ENCODE peak calls at places on chromosomes 1 and 21, in nine cellular contexts. L, N, H, O, G, Z, P, E and Q are unnamed samples.
A peak's percentile ranks its signal among the peaks of the same experiment; 100 is the strongest.

GRCh38 chr1:106659490-106660244 is 396.8 kb upstream of the PRMT6 start:
- DNase-seq in P (no peak), Z (no peak), E (no peak), H (no peak), N (no peak), O (no peak), L (no peak), G (peak; percentile 34), Q (no peak)

GRCh38 chr21:8997011-8997440 is 1524.4 kb upstream of the TPTE start:
- DNase-seq in G (no peak), P (no peak), N (no peak), O (no peak), H (no peak), E (no peak), Z (no peak), L (no peak), Q (no peak)

GRCh38 chr21:46322351-46323226 is 1.1 kb downstream of the C21orf58 start:
- DNase-seq in H (no peak), L (peak; percentile 47), P (no peak), Z (peak; percentile 38), E (no peak), N (peak; percentile 56), O (peak; percentile 77), G (peak; percentile 27), Q (no peak)

GRCh38 chr1:87869563-87869962 is 540.9 kb downstream of the LMO4 start:
- DNase-seq in H (no peak), G (peak; percentile 84), L (peak; percentile 78), N (no peak), E (no peak), O (peak; percentile 87), P (no peak), Z (no peak), Q (no peak)

GRCh38 chr21:32772281-32773047 is 909 bp upstream of the PAXBP1 start:
- DNase-seq in H (no peak), O (peak; percentile 72), L (peak; percentile 20), N (no peak), E (peak; percentile 34), P (no peak), Z (peak; percentile 74), G (peak; percentile 24), Q (peak; percentile 44)

GRCh38 chr1:31723828-31724359 is 20.1 kb upstream of the COL16A1 start:
- DNase-seq in P (no peak), L (peak; percentile 75), E (peak; percentile 61), Z (peak; percentile 68), O (peak; percentile 88), G (peak; percentile 84), N (no peak), H (no peak), Q (peak; percentile 74)

GRCh38 chr1:182657026-182657425 is 27.4 kb downstream of the RGS8 start:
- DNase-seq in P (no peak), L (no peak), N (no peak), H (no peak), O (no peak), Z (no peak), E (no peak), G (no peak), Q (no peak)

GRCh38 chr1:222370911-222371717 is 176.8 kb downstream of the HHIPL2 start:
- DNase-seq in H (no peak), L (peak; percentile 99), G (peak; percentile 85), N (no peak), Z (no peak), P (peak; percentile 96), E (no peak), O (peak; percentile 95), Q (no peak)

GRCh38 chr1:97901017-97901658 is 19.7 kb downstream of the DPYD start:
- DNase-seq in L (peak; percentile 61), P (no peak), G (no peak), E (no peak), N (no peak), H (no peak), O (peak; percentile 73), Z (no peak), Q (no peak)

GRCh38 chr1:1606232-1606631 is 6.3 kb upstream of the FNDC10 start:
- DNase-seq in O (no peak), G (no peak), P (no peak), E (no peak), N (peak; percentile 48), H (no peak), L (no peak), Z (no peak), Q (no peak)

GRCh38 chr1:74422379-74423155 is 89.8 kb downstream of the LRRC53 start:
- DNase-seq in H (no peak), P (no peak), O (no peak), Z (no peak), L (peak; percentile 76), G (no peak), E (no peak), N (no peak), Q (no peak)

GRCh38 chr21:35102488-35103407 is 53.6 kb upstream of the RUNX1 start:
- DNase-seq in H (peak; percentile 77), L (peak; percentile 33), P (no peak), Z (no peak), O (no peak), N (no peak), G (peak; percentile 31), E (no peak), Q (peak; percentile 27)

GRCh38 chr1:232594018-232594502 is 35.9 kb downstream of the SIPA1L2 start:
- DNase-seq in N (no peak), E (no peak), L (peak; percentile 13), H (no peak), Z (no peak), O (peak; percentile 26), G (peak; percentile 74), P (no peak), Q (no peak)

GRCh38 chr1:218348628-218349185 is 3.6 kb downstream of the TGFB2 start:
- DNase-seq in N (no peak), O (no peak), G (peak; percentile 27), H (no peak), E (no peak), Z (no peak), P (no peak), L (no peak), Q (no peak)
- H3K4me3 ChIP-seq in N (no peak overlapping the region), O (peak overlapping the region; percentile 16), G (peak overlapping the region; percentile 77), H (peak overlapping the region; percentile 88), E (no peak overlapping the region), Z (no peak overlapping the region), P (peak overlapping the region; percentile 75), L (peak overlapping the region; percentile 81), Q (peak overlapping the region; percentile 66)

DNA sequence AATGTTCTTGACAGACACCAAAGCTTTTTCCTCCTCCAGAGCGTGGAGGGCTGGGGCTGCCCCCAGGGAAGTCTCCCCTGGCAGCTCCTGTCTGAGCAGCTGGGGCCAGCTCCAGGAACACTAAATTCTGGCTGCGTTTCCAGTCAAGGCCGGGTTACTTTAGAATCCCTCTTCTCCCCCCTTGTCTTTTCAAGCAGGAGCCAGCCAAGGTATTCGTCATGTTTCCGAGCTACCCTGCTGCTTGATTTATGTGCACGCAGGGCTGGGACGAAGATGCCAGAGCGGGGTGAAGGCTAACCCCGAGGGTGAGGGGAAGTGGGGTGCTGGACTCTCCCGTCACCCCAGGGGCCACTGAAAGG is 68.1 kb upstream of the ANGPTL1 start:
- DNase-seq in O (peak; percentile 88), H (peak; percentile 93), E (peak; percentile 54), L (peak; percentile 27), N (no peak), Z (no peak), G (no peak), P (peak; percentile 21), Q (no peak)
- H3K27me3 ChIP-seq in O (no peaks in the 10 kb centered on the region), H (no peaks in the 10 kb centered on the region), E (no peaks in the 10 kb centered on the region), L (no peaks in the 10 kb centered on the region), N (no peaks in the 10 kb centered on the region), Z (no peaks in the 10 kb centered on the region), G (no peaks in the 10 kb centered on the region), P (no peaks in the 10 kb centered on the region), Q (no peaks in the 10 kb centered on the region)

GRCh38 chr1:207752456-207753132 is 740 bp downstream of the CD46 start:
- DNase-seq in E (peak; percentile 63), G (peak; percentile 62), H (no peak), O (peak; percentile 49), L (peak; percentile 13), N (peak; percentile 81), Z (peak; percentile 72), P (no peak), Q (peak; percentile 66)

GRCh38 chr1:207754942-207755689 is 3.3 kb downstream of the CD46 start:
- DNase-seq in E (no peak), P (no peak), Z (no peak), N (no peak), O (no peak), L (no peak), G (no peak), H (no peak), Q (no peak)

GRCh38 chr1:207753611-207754010 is 1.8 kb downstream of the CD46 start:
- DNase-seq in P (no peak), E (no peak), L (no peak), Z (no peak), G (no peak), N (no peak), H (no peak), O (no peak), Q (no peak)

GRCh38 chr1:207754011-207754410 is 2.2 kb downstream of the CD46 start:
- DNase-seq in N (no peak), Z (no peak), E (no peak), G (no peak), H (no peak), L (no peak), P (no peak), O (no peak), Q (no peak)

DNA sequence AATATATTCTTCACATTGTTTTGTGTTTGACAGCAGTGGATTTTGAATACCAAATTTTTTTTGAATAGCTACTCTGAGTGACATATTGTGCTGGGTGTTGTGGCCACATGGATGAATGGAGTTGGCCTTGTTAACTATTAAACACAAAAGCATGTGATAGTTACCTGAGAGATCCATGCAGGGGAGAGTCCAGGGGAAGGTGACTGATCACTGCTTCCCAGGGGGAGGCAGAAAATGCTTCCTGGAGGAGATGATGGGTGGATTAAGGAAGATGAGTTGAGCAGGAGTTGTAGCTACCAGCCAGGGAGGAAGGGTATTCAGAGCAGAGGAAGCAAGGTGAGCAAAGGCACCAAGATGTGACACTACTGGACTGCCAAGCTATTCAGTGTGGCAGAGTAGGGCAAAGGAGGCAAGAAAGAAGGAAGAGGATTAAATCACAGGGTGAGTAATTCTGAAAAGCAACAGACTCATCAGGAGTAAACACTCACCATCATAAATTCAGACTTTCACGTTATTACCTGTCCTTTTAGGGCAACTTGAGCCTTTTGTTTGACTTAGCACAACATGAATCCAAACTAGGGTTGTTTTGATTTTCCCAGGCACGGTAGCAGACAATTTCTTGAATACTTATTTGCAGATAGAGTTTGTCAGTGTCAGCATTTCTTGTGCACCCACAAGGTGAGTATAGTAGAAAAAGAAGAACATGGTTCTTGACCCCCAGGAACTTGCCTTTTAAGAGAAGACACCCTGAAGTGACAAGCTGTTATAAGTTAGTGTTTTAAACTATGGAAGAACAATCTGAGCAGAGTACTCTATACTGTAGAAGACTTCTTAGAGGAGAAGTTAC is 4.2 kb downstream of the CD46 start:
- DNase-seq in H (no peak), L (no peak), P (no peak), G (peak; percentile 56), N (no peak), Z (no peak), O (peak; percentile 9), E (no peak), Q (no peak)
- H3K4me3 ChIP-seq in H (no peak overlapping the region), L (no peak overlapping the region), P (no peak overlapping the region), G (no peak overlapping the region), N (no peak overlapping the region), Z (no peak overlapping the region), O (no peak overlapping the region), E (no peak overlapping the region), Q (no peak overlapping the region)

GRCh38 chr21:36701912-36702621 is 3.2 kb downstream of the SIM2 start:
- DNase-seq in L (peak; percentile 64), O (no peak), H (no peak), P (no peak), Z (no peak), G (no peak), E (no peak), N (no peak), Q (no peak)
- H3K27me3 ChIP-seq in L (peaks cover 95% of the 10 kb centered on the region), O (peaks cover 94% of the 10 kb centered on the region), H (peaks cover 66% of the 10 kb centered on the region), P (peaks cover 90% of the 10 kb centered on the region), Z (peaks cover 89% of the 10 kb centered on the region), G (peaks cover 92% of the 10 kb centered on the region), E (peaks cover 86% of the 10 kb centered on the region), N (peaks cover 14% of the 10 kb centered on the region), Q (peaks cover 100% of the 10 kb centered on the region)